ENCODE peak calls at places on chromosomes 4 and X, in four cellular contexts. X is left ventricle myocardium inferior, Y is thoracic aorta, M is bronchial epithelial cell. L is an unnamed sample.
A peak's percentile ranks its signal among the peaks of the same experiment; 100 is the strongest.

GRCh38 chr4:61210186-61210939 is 10.2 kb downstream of the ADGRL3 start:
- DNase-seq in M (peak; percentile 35), Y (no peak), X (no peak), L (no peak)

GRCh38 chrX:86263526-86263925 is 115.3 kb downstream of the DACH2 start:
- DNase-seq in X (no peak), M (no peak), Y (no peak), L (no peak)

GRCh38 chr4:8914461-8915171 is 43.0 kb upstream of the HMX1 start:
- DNase-seq in M (no peak), Y (no peak), X (no peak), L (no peak)

GRCh38 chrX:113305496-113305895 is 464.9 kb upstream of the AMOT start:
- DNase-seq in M (peak; percentile 0), Y (no peak), X (no peak), L (peak; percentile 50)

GRCh38 chr4:89222171-89222570 is 85.4 kb downstream of the GPRIN3 start:
- DNase-seq in Y (no peak), M (peak; percentile 35), X (no peak), L (no peak)

GRCh38 chrX:53261573-53261972 is 19.8 kb downstream of the IQSEC2 start:
- DNase-seq in X (no peak), M (no peak), Y (no peak), L (no peak)

GRCh38 chrX:131704136-131704695 is 160.3 kb downstream of the OR13H1 start:
- DNase-seq in M (no peak), Y (no peak), X (no peak), L (peak; percentile 95)

GRCh38 chrX:15564981-15565579 is 35.7 kb downstream of the ACE2 start:
- DNase-seq in M (peak; percentile 76), X (peak; percentile 40), Y (no peak), L (peak; percentile 63)

GRCh38 chrX:103688949-103689348 is 2.5 kb upstream of the MORF4L2 start:
- DNase-seq in Y (no peak), M (peak; percentile 39), X (no peak), L (peak; percentile 33)

GRCh38 chr4:54228563-54229501 is at the start of gene PDGFRA:
- DNase-seq in M (no peak), Y (no peak), X (peak; percentile 66), L (peak; percentile 99)

GRCh38 chr4:77819409-77819835 is 254 bp upstream of the CNOT6L start:
- DNase-seq in M (no peak), X (no peak), Y (no peak), L (peak; percentile 14)

GRCh38 chr4:52545099-52546069 is 113.7 kb downstream of the USP46 start:
- DNase-seq in X (peak; percentile 73), Y (peak; percentile 58), M (peak; percentile 59), L (peak; percentile 73)

GRCh38 chrX:18149454-18149853 is 71.2 kb downstream of the BEND2 start:
- DNase-seq in M (no peak), X (no peak), Y (no peak), L (no peak)

GRCh38 chr4:139453041-139453370 is 915 bp upstream of the RAB33B start:
- DNase-seq in M (peak; percentile 77), X (no peak), Y (no peak), L (no peak)

GRCh38 chr4:123956204-123956603 is 559.6 kb downstream of the SPRY1 start:
- DNase-seq in X (no peak), M (no peak), Y (no peak), L (no peak)

GRCh38 chrX:13658602-13659001 is 5.7 kb downstream of the TCEANC start:
- DNase-seq in Y (no peak), M (peak; percentile 50), X (no peak), L (peak; percentile 78)

GRCh38 chr4:5124876-5125275 is 73.6 kb downstream of the STK32B start:
- DNase-seq in X (no peak), Y (no peak), M (no peak), L (no peak)

GRCh38 chr4:156754832-156755570 is 216.6 kb downstream of the PDGFC start:
- DNase-seq in M (no peak), Y (no peak), X (no peak), L (no peak)

GRCh38 chr4:14117575-14118228 is 490.2 kb upstream of the BOD1L1 start:
- DNase-seq in X (no peak), M (no peak), Y (no peak), L (no peak)

GRCh38 chr4:5654791-5655190 is 53.6 kb downstream of the EVC2 start:
- DNase-seq in M (no peak), Y (no peak), X (no peak), L (no peak)

GRCh38 chrX:101206471-101206870 is 13.1 kb upstream of the DRP2 start:
- DNase-seq in X (no peak), M (peak; percentile 46), Y (no peak), L (peak; percentile 47)

GRCh38 chr4:152937535-152938236 is 1.6 kb downstream of the FHDC1 start:
- DNase-seq in X (peak; percentile 37), M (no peak), Y (no peak), L (peak; percentile 42)

GRCh38 chr4:17024430-17024829 is 126.0 kb upstream of the LDB2 start:
- DNase-seq in X (no peak), Y (no peak), M (peak; percentile 49), L (no peak)

GRCh38 chr4:27728892-27729291 is 868.3 kb downstream of the STIM2 start:
- DNase-seq in M (no peak), X (no peak), Y (no peak), L (no peak)

GRCh38 chr4:148054275-148054674 is 322.4 kb downstream of the ARHGAP10 start:
- DNase-seq in M (peak; percentile 16), Y (no peak), X (no peak), L (peak; percentile 51)

GRCh38 chr4:81963506-81964020 is 410.2 kb downstream of the HNRNPD start:
- DNase-seq in M (no peak), X (no peak), Y (no peak), L (no peak)
- H3K4me3 ChIP-seq in M (no peak overlapping the region), X (no peak overlapping the region), Y (no peak overlapping the region), L (no peak overlapping the region)

GRCh38 chr4:76811604-76812412 is 86.1 kb downstream of the SOWAHB start:
- DNase-seq in X (peak; percentile 45), Y (no peak), M (no peak), L (peak; percentile 68)
- TF ChIP-seq CTCF in X (no peak), Y (no peak), M (no peak), L (no peak)

GRCh38 chr4:142350886-142351285 is 495.2 kb downstream of the INPP4B start:
- DNase-seq in X (no peak), Y (no peak), M (no peak), L (peak; percentile 25)

GRCh38 chr4:142354041-142354440 is 492.1 kb downstream of the INPP4B start:
- DNase-seq in M (no peak), X (no peak), Y (no peak), L (no peak)

GRCh38 chr4:142353149-142353738 is 492.9 kb downstream of the INPP4B start:
- DNase-seq in X (no peak), M (peak; percentile 67), Y (no peak), L (peak; percentile 78)

GRCh38 chr4:142352682-142353081 is 493.4 kb downstream of the INPP4B start:
- DNase-seq in M (no peak), Y (no peak), X (no peak), L (no peak)

DNA sequence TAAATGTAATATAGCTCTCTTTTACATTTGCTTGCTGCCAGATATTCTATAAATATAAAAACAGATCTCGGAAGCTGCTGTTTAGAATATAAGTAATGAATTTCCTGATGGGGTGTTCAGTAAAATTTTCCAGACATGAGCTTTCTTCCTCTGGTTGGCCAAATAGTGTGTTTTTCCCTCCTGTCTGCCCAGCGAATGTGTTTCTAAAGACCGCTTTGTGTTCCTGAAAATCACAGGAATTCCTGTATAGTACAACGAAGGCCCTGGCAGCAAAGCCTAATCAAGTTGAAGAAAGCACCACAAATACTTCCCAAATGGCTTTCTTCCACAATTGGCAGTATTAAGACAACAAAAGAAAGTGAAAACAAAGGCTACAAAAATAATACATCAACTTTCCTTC is 494.1 kb downstream of the INPP4B start:
- DNase-seq in X (no peak), M (no peak), Y (no peak), L (no peak)
- H3K4me3 ChIP-seq in X (peak overlapping the region; percentile 3), M (no peak overlapping the region), Y (peak overlapping the region; percentile 58), L (no peak overlapping the region)

GRCh38 chr4:177945235-177945634 is 503.0 kb upstream of the AGA start:
- DNase-seq in X (no peak), Y (no peak), M (no peak), L (no peak)
- TF ChIP-seq CTCF in X (no peak), Y (no peak), M (no peak), L (no peak)